ENCODE peak calls at places on chromosomes 1 and 21, in four cellular contexts. O is head of caudate nucleus; K is activated T-helper 9 cell treated with anti-CD3 and anti-CD28 coated beads, Interleukin-2, amount 50 U/mL, for 16 hours; N is stimulated activated CD8-positive, alpha-beta memory T cell treated with anti-CD3 and anti-CD28 coated beads, Interleukin-7, amount 100 ng/mL, for 1 hour. Y is an unnamed sample.

GRCh38 chr21:39189857-39190604 is 6.8 kb upstream of the PSMG1 start:
- DNase-seq in O (no peak), K (no peak), N (no peak), Y (peak)

GRCh38 chr1:6275826-6276764 is 15.2 kb upstream of the GPR153 start:
- DNase-seq in O (peak), K (no peak), N (no peak), Y (peak)

GRCh38 chr1:209597496-209597895 is 14.0 kb downstream of the CAMK1G start:
- DNase-seq in O (no peak), K (no peak), N (no peak), Y (no peak)

GRCh38 chr21:28975401-28975800 is 17.3 kb downstream of the LTN1 start:
- DNase-seq in O (no peak), K (no peak), N (no peak), Y (peak)

GRCh38 chr21:38759286-38759872 is 46.4 kb upstream of the ETS2 start:
- DNase-seq in O (no peak), K (no peak), N (no peak), Y (peak)

GRCh38 chr1:94553323-94553730 is 11.8 kb upstream of the F3 start:
- DNase-seq in O (no peak), K (no peak), N (no peak), Y (no peak)

GRCh38 chr1:39213511-39214002 is 9.1 kb downstream of the MACF1 start:
- DNase-seq in O (no peak), K (no peak), N (no peak), Y (peak)

GRCh38 chr21:46017148-46017547 is 35.6 kb downstream of the COL6A1 start:
- DNase-seq in O (peak), K (no peak), N (no peak), Y (no peak)

GRCh38 chr1:200317236-200317635 is 92.6 kb downstream of the ZNF281 start:
- DNase-seq in O (peak), K (no peak), N (no peak), Y (peak)

GRCh38 chr1:84780000-84780716 is 89.9 kb upstream of the SSX2IP start:
- DNase-seq in O (peak), K (no peak), N (no peak), Y (peak)

GRCh38 chr1:203287109-203287893 is 18.0 kb upstream of the BTG2 start:
- DNase-seq in O (peak), K (peak), N (no peak), Y (no peak)

GRCh38 chr21:35232545-35233176 is 183.6 kb upstream of the RUNX1 start:
- DNase-seq in O (no peak), K (no peak), N (no peak), Y (peak)

GRCh38 chr1:171222961-171223360 is 25.3 kb upstream of the FMO1 start:
- DNase-seq in O (no peak), K (no peak), N (no peak), Y (no peak)

GRCh38 chr1:224435318-224435763 is 744 bp upstream of the WDR26 start:
- DNase-seq in O (no peak), K (no peak), N (no peak), Y (peak)

GRCh38 chr1:179141592-179142244 is 59.8 kb downstream of the TOR3A start:
- DNase-seq in O (peak), K (no peak), N (no peak), Y (peak)

GRCh38 chr1:59751801-59752200 is 62.9 kb upstream of the HOOK1 start:
- DNase-seq in O (no peak), K (no peak), N (no peak), Y (peak)

GRCh38 chr1:23718482-23718881 is 24.8 kb upstream of the ELOA start:
- DNase-seq in O (no peak), K (no peak), N (no peak), Y (peak)

GRCh38 chr1:100883963-100884362 is 10.7 kb downstream of the EXTL2 start:
- DNase-seq in O (no peak), K (no peak), N (no peak), Y (peak)

GRCh38 chr21:44931137-44931500 is 8.7 kb upstream of the SLX9 start:
- DNase-seq in O (peak), K (no peak), N (no peak), Y (peak)

GRCh38 chr1:184866991-184867788 is 107.1 kb downstream of the NIBAN1 start:
- DNase-seq in O (no peak), K (peak), N (peak), Y (peak)

GRCh38 chr1:117142200-117142599 is 20.7 kb upstream of the TRIM45 start:
- DNase-seq in O (no peak), K (no peak), N (no peak), Y (peak)

GRCh38 chr1:8389962-8390535 is 72.1 kb downstream of the SLC45A1 start:
- DNase-seq in O (no peak), K (no peak), N (no peak), Y (no peak)

GRCh38 chr1:17665950-17666720 is 89.0 kb upstream of the ACTL8 start:
- DNase-seq in O (no peak), K (no peak), N (no peak), Y (peak)

GRCh38 chr21:43611598-43612369 is 47.5 kb downstream of the HSF2BP start:
- DNase-seq in O (peak), K (no peak), N (no peak), Y (peak)

GRCh38 chr1:31511848-31512615 is 64.3 kb upstream of the TINAGL1 start:
- DNase-seq in O (no peak), K (no peak), N (no peak), Y (no peak)

GRCh38 chr1:203186446-203187305 is at the start of gene CHI3L1:
- DNase-seq in O (peak), K (no peak), N (no peak), Y (no peak)

GRCh38 chr1:151993084-151993733 is 450 bp downstream of the S100A10 start:
- DNase-seq in O (peak), K (peak), N (no peak), Y (peak)

GRCh38 chr1:21659924-21660326 is 9.2 kb downstream of the RAP1GAP start:
- DNase-seq in O (no peak), K (no peak), N (no peak), Y (no peak)

GRCh38 chr1:183783342-183783741 is 21.6 kb upstream of the RGL1 start:
- DNase-seq in O (no peak), K (no peak), N (no peak), Y (peak)